ENCODE peak calls at places on chromosome 1, in eight cellular contexts. J is body of pancreas, W is heart right ventricle, I is aorta, X is heart left ventricle, C is BJ, M is adipocyte, S is GM06990. A is an unnamed sample.

GRCh38 chr1:51989582-51990477 is 670 bp downstream of the RAB3B start:
- DNase-seq in J (no peak), C (no peak), X (no peak), W (no peak), I (no peak), M (no peak), S (no peak), A (no peak)

GRCh38 chr1:218156602-218157001 is 128.5 kb upstream of the RRP15 start:
- DNase-seq in X (no peak), W (no peak), I (no peak), M (no peak), S (no peak), C (no peak), J (peak; percentile 36), A (no peak)

GRCh38 chr1:60916926-60917325 is 165.4 kb upstream of the NFIA start:
- DNase-seq in X (no peak), S (no peak), I (no peak), C (no peak), J (no peak), M (no peak), W (no peak), A (no peak)

GRCh38 chr1:32702599-32703478 is at the start of gene SYNC:
- DNase-seq in M (peak; percentile 90), I (peak; percentile 93), J (peak; percentile 59), C (peak; percentile 31), S (no peak), X (peak; percentile 71), W (peak; percentile 54), A (no peak)

GRCh38 chr1:32724678-32725594 is 22.4 kb upstream of the SYNC start:
- DNase-seq in I (peak; percentile 84), S (no peak), M (peak; percentile 92), J (peak; percentile 23), W (peak; percentile 37), X (peak; percentile 36), C (peak; percentile 78), A (no peak)

GRCh38 chr1:113677250-113678158 is 81.8 kb downstream of the PHTF1 start:
- DNase-seq in W (peak; percentile 35), I (no peak), X (peak; percentile 22), S (no peak), M (peak; percentile 79), J (peak; percentile 39), C (peak; percentile 1), A (peak; percentile 23)

GRCh38 chr1:52574594-52574993 is 21.7 kb upstream of the TUT4 start:
- DNase-seq in J (no peak), X (no peak), I (no peak), W (no peak), C (peak; percentile 79), M (peak; percentile 90), S (no peak), A (no peak)

GRCh38 chr1:53406551-53407235 is 52.5 kb upstream of the DMRTB1 start:
- DNase-seq in W (no peak), J (no peak), I (no peak), X (no peak), S (no peak), M (no peak), C (no peak), A (no peak)

GRCh38 chr1:89516055-89516454 is 8.6 kb upstream of the LRRC8B start:
- DNase-seq in W (no peak), M (peak; percentile 19), I (no peak), X (no peak), J (no peak), S (no peak), C (no peak), A (no peak)

GRCh38 chr1:182392045-182393028 is 747 bp upstream of the GLUL start:
- DNase-seq in S (no peak), J (peak; percentile 54), W (peak; percentile 71), C (no peak), X (no peak), M (peak; percentile 73), I (peak; percentile 85), A (peak; percentile 13)

GRCh38 chr1:229699613-229700242 is 73.7 kb downstream of the URB2 start:
- DNase-seq in I (no peak), X (no peak), C (no peak), S (no peak), J (no peak), M (peak; percentile 45), W (no peak), A (no peak)

GRCh38 chr1:167491586-167492408 is 26.5 kb downstream of the CD247 start:
- DNase-seq in I (no peak), J (no peak), M (no peak), W (no peak), X (no peak), S (no peak), C (no peak), A (no peak)

GRCh38 chr1:201551877-201552731 is 13.2 kb downstream of the NAV1 start:
- DNase-seq in M (peak; percentile 64), I (no peak), W (no peak), X (no peak), C (peak; percentile 70), S (no peak), J (peak; percentile 41), A (no peak)

GRCh38 chr1:15973772-15974171 is 2.1 kb downstream of the ZBTB17 start:
- DNase-seq in I (no peak), X (no peak), M (no peak), W (no peak), C (no peak), J (no peak), S (no peak), A (no peak)

GRCh38 chr1:67648582-67649326 is 36.2 kb upstream of the GADD45A start:
- DNase-seq in M (no peak), I (no peak), S (no peak), X (no peak), W (no peak), J (no peak), C (no peak), A (no peak)

GRCh38 chr1:90396917-90397316 is 320.2 kb downstream of the BARHL2 start:
- DNase-seq in S (no peak), J (no peak), X (no peak), M (no peak), C (no peak), I (no peak), W (no peak), A (no peak)

GRCh38 chr1:22350171-22350961 is 101.3 kb upstream of the ZBTB40 start:
- DNase-seq in W (no peak), J (no peak), M (no peak), X (no peak), C (no peak), I (no peak), S (no peak), A (no peak)
- H3K4me3 ChIP-seq in W (no peak overlapping the region), J (no peak overlapping the region), M (no peak overlapping the region), X (no peak overlapping the region), C (no peak overlapping the region), I (no peak overlapping the region), S (no peak overlapping the region), A (no peak overlapping the region)

DNA sequence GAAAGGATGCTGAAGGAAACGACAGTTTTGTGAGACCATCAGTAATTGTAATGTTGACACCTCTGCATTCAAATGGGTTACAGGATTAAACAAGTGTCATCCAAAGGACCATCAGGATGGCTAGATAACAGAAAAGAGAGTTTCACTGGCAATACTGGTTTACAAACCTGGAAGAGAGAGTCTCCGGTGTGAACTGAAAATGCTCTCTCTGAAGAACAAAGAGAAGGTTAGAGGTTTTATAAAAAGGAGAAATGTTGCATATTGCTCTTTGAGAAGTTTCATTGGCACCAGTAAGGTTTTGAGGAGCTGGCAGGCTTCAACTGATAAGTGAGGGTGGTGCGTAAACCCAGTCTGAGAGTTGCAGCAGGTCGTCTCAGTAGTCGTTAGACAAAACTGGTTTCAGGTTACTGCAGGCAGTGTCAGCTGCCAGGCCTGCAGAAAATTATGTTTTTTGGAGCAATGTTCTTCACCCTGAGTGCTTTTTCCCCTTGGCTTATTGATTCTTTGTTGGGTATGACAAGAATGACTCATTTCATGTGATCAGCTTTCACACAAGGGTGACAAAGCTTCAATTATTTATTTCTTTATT is 42.2 kb downstream of the KCNK1 start:
- DNase-seq in C (no peak), M (no peak), J (no peak), X (no peak), W (no peak), S (no peak), I (no peak), A (no peak)
- H3K27me3 ChIP-seq in C (no peaks in the 10 kb centered on the region), M (no peaks in the 10 kb centered on the region), J (no peaks in the 10 kb centered on the region), X (no peaks in the 10 kb centered on the region), W (no peaks in the 10 kb centered on the region), S (no peaks in the 10 kb centered on the region), I (no peaks in the 10 kb centered on the region), A (no peaks in the 10 kb centered on the region)

GRCh38 chr1:92411511-92411910 is 75.2 kb downstream of the GFI1 start:
- DNase-seq in W (no peak), C (peak; percentile 13), S (no peak), I (no peak), X (no peak), M (peak; percentile 66), J (no peak), A (no peak)

GRCh38 chr1:92410706-92411105 is 76.0 kb downstream of the GFI1 start:
- DNase-seq in X (no peak), J (no peak), W (no peak), S (no peak), M (no peak), C (no peak), I (no peak), A (peak; percentile 37)

GRCh38 chr1:92408825-92409224 is 77.9 kb downstream of the GFI1 start:
- DNase-seq in M (peak; percentile 11), J (no peak), I (no peak), S (no peak), X (no peak), C (no peak), W (no peak), A (no peak)

GRCh38 chr1:92404661-92405060 is 82.1 kb downstream of the GFI1 start:
- DNase-seq in M (peak; percentile 4), S (no peak), W (no peak), I (no peak), J (no peak), X (no peak), C (no peak), A (no peak)

GRCh38 chr1:92409946-92410345 is 76.8 kb downstream of the GFI1 start:
- DNase-seq in W (no peak), M (no peak), J (no peak), C (no peak), S (no peak), X (no peak), I (no peak), A (no peak)
- H3K4me3 ChIP-seq in W (no peak overlapping the region), M (no peak overlapping the region), J (no peak overlapping the region), C (no peak overlapping the region), S (no peak overlapping the region), X (no peak overlapping the region), I (no peak overlapping the region), A (no peak overlapping the region)

GRCh38 chr1:184020855-184021254 is 16.7 kb downstream of the COLGALT2 start:
- DNase-seq in M (no peak), W (no peak), I (no peak), S (no peak), X (no peak), J (no peak), C (no peak), A (no peak)

GRCh38 chr1:184019506-184019905 is 18.0 kb downstream of the COLGALT2 start:
- DNase-seq in M (no peak), C (no peak), W (no peak), J (no peak), X (no peak), S (no peak), I (no peak), A (no peak)

GRCh38 chr1:184017226-184017787 is 20.2 kb downstream of the COLGALT2 start:
- DNase-seq in S (no peak), J (no peak), X (no peak), I (no peak), M (no peak), C (no peak), W (no peak), A (no peak)

GRCh38 chr1:184020328-184020727 is 17.2 kb downstream of the COLGALT2 start:
- DNase-seq in J (no peak), C (no peak), X (no peak), M (no peak), I (no peak), S (no peak), W (no peak), A (no peak)

GRCh38 chr1:184019066-184019465 is 18.5 kb downstream of the COLGALT2 start:
- DNase-seq in C (no peak), I (no peak), S (no peak), M (no peak), X (no peak), J (no peak), W (no peak), A (no peak)
- H3K27me3 ChIP-seq in C (no peaks in the 10 kb centered on the region), I (no peaks in the 10 kb centered on the region), S (no peaks in the 10 kb centered on the region), M (no peaks in the 10 kb centered on the region), X (no peaks in the 10 kb centered on the region), J (no peaks in the 10 kb centered on the region), W (no peaks in the 10 kb centered on the region), A (no peaks in the 10 kb centered on the region)

A was measured in naive thymus-derived CD4-positive, alpha-beta T cell.